ENCODE peak calls at places on chromosome 5, in eight cellular contexts. S is H7, C is GM12865, Q is mucosa of descending colon, D is ELR, B is ELF-1, V is germinal center, U is posterior cingulate gyrus. P is an unnamed sample.

GRCh38 chr5:142315231-142315900 is 9.5 kb downstream of the SPRY4 start:
- DNase-seq in S (no peak), C (no peak), Q (no peak), D (no peak), B (no peak), V (no peak), U (no peak), P (no peak)

GRCh38 chr5:120808135-120808534 is 344.0 kb downstream of the PRR16 start:
- DNase-seq in S (no peak), C (no peak), Q (no peak), D (peak; percentile 13), B (no peak), V (no peak), U (no peak), P (no peak)

GRCh38 chr5:164608507-164608906 is 1103.1 kb downstream of the MAT2B start:
- DNase-seq in S (no peak), C (no peak), Q (no peak), D (no peak), B (no peak), V (no peak), U (no peak), P (no peak)

GRCh38 chr5:125037020-125037419 is 290.6 kb upstream of the ZNF608 start:
- DNase-seq in S (no peak), C (no peak), Q (no peak), D (no peak), B (no peak), V (peak; percentile 59), U (no peak), P (no peak)

GRCh38 chr5:126988021-126988569 is 42.3 kb downstream of the MARCHF3 start:
- DNase-seq in S (no peak), C (peak; percentile 79), Q (no peak), D (no peak), B (no peak), V (peak; percentile 38), U (no peak), P (peak; percentile 87)

GRCh38 chr5:149063017-149063687 is at the start of gene SH3TC2:
- DNase-seq in S (peak; percentile 84), C (no peak), Q (peak; percentile 42), D (peak; percentile 80), B (peak; percentile 94), V (no peak), U (peak; percentile 86), P (no peak)

GRCh38 chr5:10399839-10400238 is 41.8 kb upstream of the ROPN1L start:
- DNase-seq in S (no peak), C (no peak), Q (no peak), D (no peak), B (no peak), V (no peak), U (no peak), P (no peak)

GRCh38 chr5:8908055-8908683 is 637.7 kb downstream of the SEMA5A start:
- DNase-seq in S (peak; percentile 28), C (peak; percentile 57), Q (peak; percentile 60), D (peak; percentile 64), B (peak; percentile 85), V (peak; percentile 27), U (no peak), P (peak; percentile 60)

GRCh38 chr5:54902817-54903473 is 82.4 kb downstream of the ESM1 start:
- DNase-seq in S (no peak), C (peak; percentile 86), Q (peak; percentile 10), D (peak; percentile 26), B (no peak), V (no peak), U (no peak), P (peak; percentile 77)

GRCh38 chr5:127088226-127088625 is 14.9 kb upstream of the C5orf63 start:
- DNase-seq in S (no peak), C (no peak), Q (no peak), D (peak; percentile 96), B (no peak), V (no peak), U (no peak), P (no peak)

GRCh38 chr5:131491749-131492148 is 143.3 kb downstream of the RAPGEF6 start:
- DNase-seq in S (no peak), C (no peak), Q (no peak), D (peak; percentile 30), B (no peak), V (no peak), U (no peak), P (no peak)

GRCh38 chr5:74442466-74442865 is 198.1 kb downstream of the ENC1 start:
- DNase-seq in S (no peak), C (no peak), Q (no peak), D (no peak), B (peak; percentile 75), V (no peak), U (no peak), P (no peak)

GRCh38 chr5:95543017-95543705 is 11.6 kb downstream of the SKIC3 start:
- DNase-seq in S (no peak), C (peak; percentile 18), Q (no peak), D (peak; percentile 9), B (no peak), V (no peak), U (no peak), P (no peak)